ENCODE peak calls at places on chromosomes 5 and 9, in five cellular contexts. V, E, D, U and H are unnamed samples.
A peak's percentile ranks its signal among the peaks of the same experiment; 100 is the strongest.

GRCh38 chr5:167792538-167792937 is 498.9 kb upstream of the WWC1 start:
- DNase-seq in V (no peak), E (no peak), D (no peak), U (no peak), H (no peak)

GRCh38 chr9:137669261-137669672 is 50.5 kb downstream of the EHMT1 start:
- DNase-seq in V (no peak), E (no peak), D (no peak), U (no peak), H (no peak)

GRCh38 chr5:103391659-103392058 is 133.1 kb downstream of the MACIR start:
- DNase-seq in V (no peak), E (no peak), D (no peak), U (no peak), H (no peak)

GRCh38 chr9:129309041-129309430 is 131.0 kb upstream of the IER5L start:
- DNase-seq in V (no peak), E (no peak), D (no peak), U (no peak), H (no peak)

GRCh38 chr9:27385606-27386005 is 88.7 kb upstream of the EQTN start:
- DNase-seq in V (no peak), E (no peak), D (no peak), U (no peak), H (no peak)

GRCh38 chr9:121771418-121771817 is 120.0 kb downstream of the DAB2IP start:
- DNase-seq in V (no peak), E (no peak), D (no peak), U (no peak), H (peak; percentile 14)

GRCh38 chr5:150469718-150470470 is 20.4 kb upstream of the RPS14 start:
- DNase-seq in V (no peak), E (peak; percentile 97), D (peak; percentile 98), U (no peak), H (no peak)

GRCh38 chr9:123318192-123318591 is 37.8 kb upstream of the CRB2 start:
- DNase-seq in V (no peak), E (no peak), D (no peak), U (no peak), H (peak; percentile 29)

GRCh38 chr9:116074658-116075057 is 78.9 kb upstream of the PAPPA start:
- DNase-seq in V (no peak), E (no peak), D (peak; percentile 13), U (no peak), H (no peak)

GRCh38 chr5:143401846-143402463 is 1.5 kb downstream of the NR3C1 start:
- DNase-seq in V (no peak), E (no peak), D (no peak), U (no peak), H (no peak)

GRCh38 chr5:124481419-124481818 is 265.0 kb downstream of the ZNF608 start:
- DNase-seq in V (no peak), E (no peak), D (no peak), U (no peak), H (no peak)

GRCh38 chr5:109945723-109946480 is 256.2 kb downstream of the MAN2A1 start:
- DNase-seq in V (no peak), E (no peak), D (no peak), U (no peak), H (no peak)

GRCh38 chr5:113162770-113163169 is 186.2 kb downstream of the DCP2 start:
- DNase-seq in V (no peak), E (peak; percentile 11), D (peak; percentile 61), U (no peak), H (no peak)

GRCh38 chr9:34256987-34257585 is 72.0 kb downstream of the KIF24 start:
- DNase-seq in V (no peak), E (no peak), D (no peak), U (no peak), H (no peak)

GRCh38 chr9:16485575-16486321 is 384.7 kb downstream of the BNC2 start:
- DNase-seq in V (no peak), E (no peak), D (no peak), U (no peak), H (no peak)

GRCh38 chr5:16034640-16035039 is 145.0 kb downstream of the MARCHF11 start:
- DNase-seq in V (no peak), E (no peak), D (no peak), U (no peak), H (no peak)

GRCh38 chr5:168807261-168807660 is 228.1 kb upstream of the PANK3 start:
- DNase-seq in V (no peak), E (no peak), D (no peak), U (no peak), H (no peak)